ENCODE peak calls at places on chromosomes 12 and 14, in six cellular contexts. One of them, this sample, is unnamed.

GRCh38 chr14:74882103-74882920 is 596 bp downstream of the DLST start:
- DNase-seq in left lung: no peak
- DNase-seq in lower lobe of right lung: peak; percentile 69
- DNase-seq in endothelial cell of umbilical vein: peak; percentile 70
- DNase-seq in spleen: no peak
- DNase-seq in psoas muscle: peak; percentile 78
- DNase-seq in this sample: peak; percentile 63

GRCh38 chr14:76654573-76654955 is 106.7 kb upstream of the VASH1 start:
- DNase-seq in spleen: no peak
- DNase-seq in endothelial cell of umbilical vein: no peak
- DNase-seq in lower lobe of right lung: no peak
- DNase-seq in psoas muscle: no peak
- DNase-seq in left lung: no peak
- DNase-seq in this sample: no peak

GRCh38 chr12:31749024-31749704 is 20.3 kb upstream of the AMN1 start:
- DNase-seq in psoas muscle: no peak
- DNase-seq in lower lobe of right lung: peak; percentile 67
- DNase-seq in endothelial cell of umbilical vein: peak; percentile 98
- DNase-seq in spleen: peak; percentile 78
- DNase-seq in left lung: no peak
- DNase-seq in this sample: peak; percentile 64

GRCh38 chr12:124185970-124186686 is 108.8 kb upstream of the RFLNA start:
- DNase-seq in psoas muscle: no peak
- DNase-seq in left lung: no peak
- DNase-seq in spleen: peak; percentile 51
- DNase-seq in endothelial cell of umbilical vein: no peak
- DNase-seq in lower lobe of right lung: no peak
- DNase-seq in this sample: no peak

GRCh38 chr14:90599748-90600507 is 203.1 kb downstream of the CALM1 start:
- DNase-seq in psoas muscle: no peak
- DNase-seq in lower lobe of right lung: no peak
- DNase-seq in left lung: no peak
- DNase-seq in endothelial cell of umbilical vein: no peak
- DNase-seq in spleen: no peak
- DNase-seq in this sample: no peak

GRCh38 chr12:110073049-110073831 is 24.9 kb upstream of the C12orf76 start:
- DNase-seq in lower lobe of right lung: peak; percentile 59
- DNase-seq in left lung: no peak
- DNase-seq in endothelial cell of umbilical vein: peak; percentile 30
- DNase-seq in psoas muscle: peak; percentile 64
- DNase-seq in spleen: peak; percentile 76
- DNase-seq in this sample: peak; percentile 58

GRCh38 chr12:98373982-98374381 is 141.4 kb upstream of the TMPO start:
- DNase-seq in psoas muscle: no peak
- DNase-seq in spleen: no peak
- DNase-seq in endothelial cell of umbilical vein: no peak
- DNase-seq in left lung: no peak
- DNase-seq in lower lobe of right lung: no peak
- DNase-seq in this sample: no peak

GRCh38 chr12:27595231-27595642 is 71.2 kb downstream of the PPFIBP1 start:
- DNase-seq in psoas muscle: peak; percentile 63
- DNase-seq in left lung: no peak
- DNase-seq in spleen: no peak
- DNase-seq in lower lobe of right lung: no peak
- DNase-seq in endothelial cell of umbilical vein: peak; percentile 69
- DNase-seq in this sample: no peak

GRCh38 chr12:40691913-40692616 is at the start of gene CNTN1:
- DNase-seq in left lung: peak; percentile 81
- DNase-seq in spleen: peak; percentile 69
- DNase-seq in lower lobe of right lung: peak; percentile 57
- DNase-seq in endothelial cell of umbilical vein: peak; percentile 26
- DNase-seq in psoas muscle: peak; percentile 68
- DNase-seq in this sample: peak; percentile 40

GRCh38 chr12:4947297-4947696 is 37.6 kb downstream of the KCNA1 start:
- DNase-seq in lower lobe of right lung: no peak
- DNase-seq in left lung: no peak
- DNase-seq in spleen: no peak
- DNase-seq in endothelial cell of umbilical vein: no peak
- DNase-seq in psoas muscle: no peak
- DNase-seq in this sample: no peak

GRCh38 chr14:21923820-21924219 is 250.2 kb upstream of the OR4E1 start:
- DNase-seq in left lung: no peak
- DNase-seq in endothelial cell of umbilical vein: peak; percentile 88
- DNase-seq in spleen: no peak
- DNase-seq in lower lobe of right lung: no peak
- DNase-seq in psoas muscle: no peak
- DNase-seq in this sample: no peak

GRCh38 chr14:73878436-73878835 is 8.2 kb upstream of the ZNF410 start:
- DNase-seq in spleen: no peak
- DNase-seq in left lung: no peak
- DNase-seq in psoas muscle: no peak
- DNase-seq in endothelial cell of umbilical vein: no peak
- DNase-seq in lower lobe of right lung: no peak
- DNase-seq in this sample: no peak

GRCh38 chr14:22456421-22456820 is 132.6 kb downstream of the DAD1 start:
- DNase-seq in lower lobe of right lung: no peak
- DNase-seq in spleen: no peak
- DNase-seq in psoas muscle: no peak
- DNase-seq in left lung: no peak
- DNase-seq in endothelial cell of umbilical vein: no peak
- DNase-seq in this sample: no peak

DNA sequence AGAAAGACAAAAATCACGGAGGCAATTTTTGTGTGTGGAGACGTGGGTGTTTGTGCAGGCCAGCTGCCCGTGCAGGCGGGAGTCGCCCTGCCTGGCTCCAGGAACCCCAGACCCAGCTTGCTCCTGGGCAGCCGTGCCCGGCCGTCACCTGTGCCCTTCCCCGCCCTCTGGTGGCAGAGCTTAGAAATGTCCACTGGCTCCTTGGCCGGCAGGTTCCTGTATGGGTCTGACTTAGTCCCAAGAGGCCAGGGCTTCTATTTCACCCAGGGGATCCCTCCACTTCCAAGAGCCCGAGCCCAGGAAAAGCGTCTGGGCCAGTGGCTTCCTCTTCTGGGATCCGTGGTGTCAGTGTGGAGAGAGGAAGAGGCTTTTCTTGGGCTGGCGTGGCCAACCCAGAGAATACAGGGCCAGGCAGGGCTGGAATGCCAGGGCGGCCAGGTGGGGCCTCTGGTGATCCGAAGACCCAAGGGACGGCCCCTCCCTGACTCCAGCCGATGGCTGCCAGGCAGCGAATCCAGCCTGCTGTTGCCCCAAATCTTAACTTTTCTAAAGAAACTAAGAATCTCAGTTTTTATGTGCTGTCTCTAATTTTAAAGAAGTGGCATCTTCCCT is 120.9 kb downstream of the TMEM132C start:
- DNase-seq in left lung: no peak
- DNase-seq in psoas muscle: peak; percentile 63
- DNase-seq in endothelial cell of umbilical vein: no peak
- DNase-seq in spleen: no peak
- DNase-seq in lower lobe of right lung: peak; percentile 57
- DNase-seq in this sample: no peak
- TF ChIP-seq CTCF in left lung: peak; percentile 55
- TF ChIP-seq CTCF in psoas muscle: peak; percentile 23
- TF ChIP-seq CTCF in endothelial cell of umbilical vein: no peak
- TF ChIP-seq CTCF in spleen: peak; percentile 29
- TF ChIP-seq CTCF in lower lobe of right lung: peak; percentile 60
- TF ChIP-seq CTCF in this sample: peak; percentile 63

GRCh38 chr12:125300249-125300648 is 235.0 kb downstream of the AACS start:
- DNase-seq in left lung: no peak
- DNase-seq in psoas muscle: no peak
- DNase-seq in endothelial cell of umbilical vein: no peak
- DNase-seq in lower lobe of right lung: no peak
- DNase-seq in spleen: no peak
- DNase-seq in this sample: no peak
- H3K9me3 ChIP-seq in left lung: no peaks in the 10 kb centered on the region
- H3K9me3 ChIP-seq in psoas muscle: no peaks in the 10 kb centered on the region
- H3K9me3 ChIP-seq in endothelial cell of umbilical vein: peaks cover 2% of the 10 kb centered on the region
- H3K9me3 ChIP-seq in lower lobe of right lung: no peaks in the 10 kb centered on the region
- H3K9me3 ChIP-seq in spleen: no peaks in the 10 kb centered on the region
- H3K9me3 ChIP-seq in this sample: no peaks in the 10 kb centered on the region

GRCh38 chr14:56488306-56488705 is 91.3 kb upstream of the TMEM260 start:
- DNase-seq in spleen: no peak
- DNase-seq in left lung: no peak
- DNase-seq in psoas muscle: no peak
- DNase-seq in endothelial cell of umbilical vein: no peak
- DNase-seq in lower lobe of right lung: no peak
- DNase-seq in this sample: no peak

GRCh38 chr14:56487761-56488160 is 91.8 kb upstream of the TMEM260 start:
- DNase-seq in left lung: no peak
- DNase-seq in spleen: no peak
- DNase-seq in psoas muscle: no peak
- DNase-seq in lower lobe of right lung: no peak
- DNase-seq in endothelial cell of umbilical vein: no peak
- DNase-seq in this sample: no peak

GRCh38 chr14:56490379-56490778 is 89.2 kb upstream of the TMEM260 start:
- DNase-seq in endothelial cell of umbilical vein: peak; percentile 44
- DNase-seq in spleen: no peak
- DNase-seq in left lung: no peak
- DNase-seq in lower lobe of right lung: no peak
- DNase-seq in psoas muscle: no peak
- DNase-seq in this sample: no peak

GRCh38 chr14:56491299-56492285 is 88.0 kb upstream of the TMEM260 start:
- DNase-seq in left lung: no peak
- DNase-seq in lower lobe of right lung: no peak
- DNase-seq in psoas muscle: no peak
- DNase-seq in spleen: no peak
- DNase-seq in endothelial cell of umbilical vein: peak; percentile 68
- DNase-seq in this sample: no peak

GRCh38 chr14:56487090-56487667 is 92.4 kb upstream of the TMEM260 start:
- DNase-seq in spleen: no peak
- DNase-seq in left lung: no peak
- DNase-seq in lower lobe of right lung: no peak
- DNase-seq in psoas muscle: no peak
- DNase-seq in endothelial cell of umbilical vein: peak; percentile 47
- DNase-seq in this sample: no peak
- TF ChIP-seq CTCF in spleen: no peak
- TF ChIP-seq CTCF in left lung: peak; percentile 18
- TF ChIP-seq CTCF in lower lobe of right lung: peak; percentile 39
- TF ChIP-seq CTCF in psoas muscle: no peak
- TF ChIP-seq CTCF in endothelial cell of umbilical vein: peak; percentile 30
- TF ChIP-seq CTCF in this sample: peak; percentile 26

GRCh38 chr12:114405449-114406271 is at the start of gene TBX5:
- DNase-seq in endothelial cell of umbilical vein: no peak
- DNase-seq in lower lobe of right lung: no peak
- DNase-seq in spleen: no peak
- DNase-seq in psoas muscle: no peak
- DNase-seq in left lung: no peak
- DNase-seq in this sample: no peak
- H3K9me3 ChIP-seq in endothelial cell of umbilical vein: no peaks in the 10 kb centered on the region
- H3K9me3 ChIP-seq in lower lobe of right lung: no peaks in the 10 kb centered on the region
- H3K9me3 ChIP-seq in spleen: no peaks in the 10 kb centered on the region
- H3K9me3 ChIP-seq in psoas muscle: no peaks in the 10 kb centered on the region
- H3K9me3 ChIP-seq in left lung: no peaks in the 10 kb centered on the region
- H3K9me3 ChIP-seq in this sample: no peaks in the 10 kb centered on the region

GRCh38 chr14:47536341-47536740 is 139.1 kb downstream of the MDGA2 start:
- DNase-seq in spleen: no peak
- DNase-seq in left lung: no peak
- DNase-seq in psoas muscle: no peak
- DNase-seq in endothelial cell of umbilical vein: no peak
- DNase-seq in lower lobe of right lung: no peak
- DNase-seq in this sample: no peak

GRCh38 chr14:47541652-47542051 is 133.8 kb downstream of the MDGA2 start:
- DNase-seq in spleen: no peak
- DNase-seq in psoas muscle: no peak
- DNase-seq in left lung: no peak
- DNase-seq in lower lobe of right lung: no peak
- DNase-seq in endothelial cell of umbilical vein: no peak
- DNase-seq in this sample: no peak

DNA sequence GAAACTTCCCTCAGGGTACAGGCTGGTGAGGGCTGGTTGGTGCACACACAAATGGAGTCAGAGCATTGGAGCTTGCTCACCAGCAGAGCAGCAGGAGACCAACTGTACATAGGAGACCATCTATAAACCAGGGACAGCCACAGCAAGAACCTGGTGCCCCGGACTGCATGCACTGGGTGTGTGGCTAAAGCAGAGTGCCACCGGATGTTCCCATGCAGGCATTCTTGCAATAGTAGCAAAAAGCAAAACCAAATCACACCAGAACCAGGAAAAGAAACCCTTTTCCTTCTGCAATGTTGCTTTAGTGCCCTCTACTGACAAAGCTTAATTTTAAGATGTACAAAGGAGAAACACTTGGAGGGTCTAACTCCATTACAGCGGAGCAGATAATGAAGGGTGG is 136.3 kb downstream of the MDGA2 start:
- DNase-seq in lower lobe of right lung: no peak
- DNase-seq in left lung: no peak
- DNase-seq in endothelial cell of umbilical vein: peak; percentile 13
- DNase-seq in psoas muscle: no peak
- DNase-seq in spleen: no peak
- DNase-seq in this sample: no peak
- TF ChIP-seq CTCF in lower lobe of right lung: peak; percentile 29
- TF ChIP-seq CTCF in left lung: peak; percentile 35
- TF ChIP-seq CTCF in endothelial cell of umbilical vein: peak; percentile 15
- TF ChIP-seq CTCF in psoas muscle: no peak
- TF ChIP-seq CTCF in spleen: no peak
- TF ChIP-seq CTCF in this sample: peak; percentile 53

DNA sequence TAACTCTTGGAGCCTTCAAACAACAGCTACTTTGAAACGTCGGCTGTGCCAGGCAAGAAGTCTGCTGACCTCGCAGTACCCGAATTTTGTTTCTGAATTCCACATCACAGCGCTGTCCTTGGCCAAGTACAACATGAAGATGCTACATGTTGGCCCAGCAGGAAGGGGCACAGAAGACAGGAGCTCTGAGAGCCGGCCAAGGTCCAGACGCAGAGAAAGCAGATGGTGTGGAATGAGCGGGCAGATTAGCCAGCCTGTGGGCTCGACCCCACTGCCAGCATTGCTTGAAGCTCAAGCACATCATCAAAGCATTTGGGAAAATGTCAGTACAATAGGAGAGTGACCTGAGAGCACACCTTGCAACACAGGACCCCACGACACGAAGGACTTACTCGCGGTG is 64.5 kb downstream of the FZD10 start:
- DNase-seq in spleen: no peak
- DNase-seq in psoas muscle: no peak
- DNase-seq in left lung: no peak
- DNase-seq in endothelial cell of umbilical vein: no peak
- DNase-seq in lower lobe of right lung: no peak
- DNase-seq in this sample: no peak
- H3K9me3 ChIP-seq in spleen: peaks cover 8% of the 10 kb centered on the region
- H3K9me3 ChIP-seq in psoas muscle: no peaks in the 10 kb centered on the region
- H3K9me3 ChIP-seq in left lung: peaks cover 16% of the 10 kb centered on the region
- H3K9me3 ChIP-seq in endothelial cell of umbilical vein: peaks cover 2% of the 10 kb centered on the region
- H3K9me3 ChIP-seq in lower lobe of right lung: peaks cover 4% of the 10 kb centered on the region
- H3K9me3 ChIP-seq in this sample: no peaks in the 10 kb centered on the region

DNA sequence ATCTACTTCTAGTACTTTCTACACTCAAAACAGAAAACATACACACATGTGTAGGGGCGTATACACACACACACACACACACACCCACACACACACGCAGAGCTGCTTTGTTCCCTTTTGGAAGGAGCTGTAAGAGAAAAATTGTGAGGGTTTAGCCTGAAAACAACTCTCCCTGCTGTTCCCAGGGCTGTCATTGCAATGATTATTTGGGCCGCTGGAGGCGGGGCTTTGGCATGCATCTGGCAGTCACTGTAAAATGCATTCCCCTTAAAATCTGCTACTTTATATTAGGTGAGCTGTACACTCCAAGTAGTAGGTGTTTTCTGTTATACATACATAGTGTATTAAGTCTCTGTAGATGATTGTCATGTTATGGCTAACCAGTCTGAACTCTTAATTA is 29.1 kb upstream of the SLC38A2 start:
- DNase-seq in lower lobe of right lung: no peak
- DNase-seq in psoas muscle: no peak
- DNase-seq in spleen: no peak
- DNase-seq in left lung: no peak
- DNase-seq in endothelial cell of umbilical vein: peak; percentile 49
- DNase-seq in this sample: no peak
- TF ChIP-seq CTCF in lower lobe of right lung: peak; percentile 8
- TF ChIP-seq CTCF in psoas muscle: no peak
- TF ChIP-seq CTCF in spleen: no peak
- TF ChIP-seq CTCF in left lung: no peak
- TF ChIP-seq CTCF in endothelial cell of umbilical vein: no peak
- TF ChIP-seq CTCF in this sample: no peak

GRCh38 chr12:34600592-34601462 is 578.5 kb downstream of the ALG10 start:
- DNase-seq in endothelial cell of umbilical vein: no peak
- DNase-seq in spleen: peak; percentile 21
- DNase-seq in lower lobe of right lung: peak; percentile 15
- DNase-seq in psoas muscle: peak; percentile 18
- DNase-seq in left lung: peak; percentile 67
- DNase-seq in this sample: peak; percentile 29
- H3K9me3 ChIP-seq in endothelial cell of umbilical vein: peaks cover 6% of the 10 kb centered on the region
- H3K9me3 ChIP-seq in spleen: peaks cover 100% of the 10 kb centered on the region
- H3K9me3 ChIP-seq in lower lobe of right lung: peaks cover 44% of the 10 kb centered on the region
- H3K9me3 ChIP-seq in psoas muscle: no peaks in the 10 kb centered on the region
- H3K9me3 ChIP-seq in left lung: peaks cover 100% of the 10 kb centered on the region
- H3K9me3 ChIP-seq in this sample: peaks cover 3% of the 10 kb centered on the region

This sample was measured in right lobe of liver.